ENCODE peak calls at places on chromosomes 3 and 15, in seven cellular contexts. U, H, A, X, T, K and D are unnamed samples.

GRCh38 chr15:101126618-101127502 is 125.0 kb downstream of the CHSY1 start:
- DNase-seq in K (no peak), X (peak; percentile 14), U (no peak), A (peak; percentile 48), T (no peak), H (no peak), D (peak; percentile 80)

GRCh38 chr15:52370010-52370409 is 74.4 kb upstream of the MYO5C start:
- DNase-seq in X (peak; percentile 78), A (peak; percentile 12), H (no peak), U (no peak), K (no peak), T (no peak), D (peak; percentile 61)

GRCh38 chr3:56645407-56645806 is 37.7 kb downstream of the TASOR start:
- DNase-seq in U (no peak), T (no peak), K (no peak), H (no peak), X (no peak), A (no peak), D (no peak)

GRCh38 chr15:82648257-82649103 is 1.3 kb upstream of the CPEB1 start:
- DNase-seq in K (peak; percentile 80), A (no peak), H (no peak), T (no peak), U (no peak), X (no peak), D (peak; percentile 33)

GRCh38 chr3:179425075-179425474 is 26.2 kb downstream of the GNB4 start:
- DNase-seq in K (no peak), X (no peak), T (no peak), H (no peak), U (no peak), A (no peak), D (no peak)

GRCh38 chr3:14925729-14926591 is 21.4 kb upstream of the NR2C2 start:
- DNase-seq in U (peak; percentile 71), H (peak; percentile 66), K (peak; percentile 89), T (peak; percentile 83), X (peak; percentile 80), A (peak; percentile 42), D (peak; percentile 72)

GRCh38 chr3:191136347-191136746 is 62.7 kb upstream of the OSTN start:
- DNase-seq in U (peak; percentile 29), A (peak; percentile 22), K (peak; percentile 61), H (peak; percentile 23), X (peak; percentile 68), T (no peak), D (peak; percentile 52)

GRCh38 chr3:180253283-180253682 is 216.5 kb upstream of the PEX5L start:
- DNase-seq in A (no peak), X (peak; percentile 45), U (no peak), T (no peak), K (no peak), H (no peak), D (no peak)

GRCh38 chr3:152554980-152555379 is 280.0 kb upstream of the P2RY1 start:
- DNase-seq in A (no peak), K (no peak), H (no peak), U (no peak), X (no peak), T (no peak), D (peak; percentile 73)

GRCh38 chr3:140292684-140293083 is 357.7 kb downstream of the CLSTN2 start:
- DNase-seq in A (no peak), X (peak; percentile 28), T (peak; percentile 17), H (no peak), U (no peak), K (no peak), D (peak; percentile 98)

GRCh38 chr3:115351193-115351592 is 204.1 kb upstream of the ZBTB20 start:
- DNase-seq in K (peak; percentile 24), T (no peak), A (no peak), X (no peak), H (no peak), U (no peak), D (no peak)

GRCh38 chr3:115348391-115348790 is 201.3 kb upstream of the ZBTB20 start:
- DNase-seq in K (no peak), T (no peak), H (no peak), A (no peak), X (no peak), U (no peak), D (no peak)

GRCh38 chr3:115350606-115351005 is 203.5 kb upstream of the ZBTB20 start:
- DNase-seq in K (no peak), A (no peak), X (no peak), U (no peak), T (no peak), H (no peak), D (no peak)

GRCh38 chr3:115348951-115349745 is 202.1 kb upstream of the ZBTB20 start:
- DNase-seq in X (no peak), U (no peak), T (no peak), K (no peak), A (no peak), H (no peak), D (no peak)

GRCh38 chr3:115347737-115348136 is 200.6 kb upstream of the ZBTB20 start:
- DNase-seq in X (no peak), K (peak; percentile 51), H (no peak), U (no peak), T (no peak), A (no peak), D (no peak)
- TF ChIP-seq EZH2phosphoT487 in X (no peak), K (no peak), H (no peak), U (no peak), T (no peak), A (no peak), D (no peak)

GRCh38 chr15:90167121-90167520 is 34.0 kb upstream of the SEMA4B start:
- DNase-seq in X (no peak), U (no peak), T (no peak), H (no peak), A (no peak), K (no peak), D (no peak)

GRCh38 chr15:90161946-90162345 is 39.2 kb upstream of the SEMA4B start:
- DNase-seq in A (peak; percentile 51), T (no peak), H (no peak), K (no peak), X (no peak), U (peak; percentile 21), D (no peak)

GRCh38 chr15:90165157-90165556 is 36.0 kb upstream of the SEMA4B start:
- DNase-seq in U (no peak), X (no peak), A (no peak), T (no peak), K (no peak), H (no peak), D (no peak)

GRCh38 chr15:90162956-90163355 is 38.2 kb upstream of the SEMA4B start:
- DNase-seq in A (no peak), X (no peak), T (no peak), H (no peak), U (no peak), K (no peak), D (no peak)

DNA sequence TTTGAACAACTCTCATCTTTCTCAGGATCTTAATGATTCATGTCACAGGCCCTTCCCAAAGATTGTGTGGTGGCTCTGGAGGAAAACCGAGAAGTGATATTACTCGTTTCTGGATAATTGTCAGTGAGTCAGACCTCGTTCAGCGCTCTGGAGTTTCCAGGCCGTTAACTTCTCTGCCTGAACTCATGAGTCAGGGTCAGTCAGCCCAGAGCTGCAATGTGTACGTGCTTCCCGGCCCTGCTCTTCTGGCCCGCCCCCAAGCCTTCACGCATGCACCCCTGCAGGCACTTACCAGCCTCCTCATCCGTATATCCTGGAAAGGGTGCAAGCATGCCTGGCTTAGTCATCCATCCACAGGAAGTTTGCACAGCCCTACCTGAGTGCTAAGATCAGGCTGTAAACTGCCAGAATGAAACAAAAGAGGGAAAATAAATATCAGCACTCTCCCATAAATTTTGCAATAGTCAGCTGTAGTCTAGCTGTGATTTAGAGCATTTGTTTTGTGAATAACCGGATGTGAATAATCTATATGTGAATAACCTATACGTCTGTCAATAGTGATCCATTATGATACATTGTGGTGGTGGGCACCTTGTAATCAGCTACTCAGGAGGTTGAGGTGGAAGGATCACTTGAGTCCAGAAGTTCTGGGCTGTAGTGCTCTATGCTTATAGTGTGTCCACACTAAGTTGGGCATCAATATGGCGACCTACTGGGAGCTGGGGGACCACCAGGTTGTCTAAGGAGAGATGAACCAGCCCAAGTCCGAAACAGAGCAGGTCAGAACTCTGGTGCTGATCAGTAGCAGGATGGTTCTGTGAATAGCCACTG is 35.3 kb upstream of the SEMA4B start:
- DNase-seq in T (peak; percentile 95), K (no peak), H (peak; percentile 98), U (no peak), X (peak; percentile 99), A (no peak), D (peak; percentile 99)
- H3K4me3 ChIP-seq in T (no peak overlapping the region), K (no peak overlapping the region), H (peak overlapping the region; percentile 32), U (no peak overlapping the region), X (no peak overlapping the region), A (no peak overlapping the region), D (peak overlapping the region; percentile 20)

GRCh38 chr15:90000175-90000923 is 775 bp upstream of the ZNF710 start:
- DNase-seq in U (peak; percentile 16), K (peak; percentile 48), A (no peak), H (no peak), T (peak; percentile 60), X (no peak), D (peak; percentile 66)

GRCh38 chr15:89999676-90000174 is 1.4 kb upstream of the ZNF710 start:
- DNase-seq in K (peak; percentile 90), X (peak; percentile 9), A (no peak), T (peak; percentile 67), U (no peak), H (no peak), D (peak; percentile 53)

GRCh38 chr15:89998141-89998661 is 2.9 kb upstream of the ZNF710 start:
- DNase-seq in H (peak; percentile 69), T (peak; percentile 69), U (no peak), A (no peak), K (no peak), X (peak; percentile 87), D (peak; percentile 81)

GRCh38 chr15:89997079-89997478 is 4.0 kb upstream of the ZNF710 start:
- DNase-seq in K (no peak), A (no peak), U (no peak), H (no peak), X (no peak), T (no peak), D (no peak)

GRCh38 chr15:89998923-89999675 is 2.0 kb upstream of the ZNF710 start:
- DNase-seq in X (no peak), U (no peak), T (no peak), K (no peak), H (no peak), A (no peak), D (no peak)
- TF ChIP-seq EZH2phosphoT487 in X (no peak), U (no peak), T (no peak), K (no peak), H (no peak), A (no peak), D (no peak)

GRCh38 chr3:171416061-171416460 is 44.1 kb downstream of the TNIK start:
- DNase-seq in K (no peak), T (no peak), H (no peak), U (no peak), A (no peak), X (no peak), D (no peak)

GRCh38 chr3:171416666-171417065 is 43.5 kb downstream of the TNIK start:
- DNase-seq in H (no peak), K (no peak), A (no peak), U (no peak), T (no peak), X (no peak), D (no peak)

GRCh38 chr3:171417137-171417536 is 43.1 kb downstream of the TNIK start:
- DNase-seq in T (no peak), U (no peak), A (no peak), X (no peak), K (no peak), H (no peak), D (no peak)

GRCh38 chr3:171419457-171419856 is 40.7 kb downstream of the TNIK start:
- DNase-seq in U (no peak), H (no peak), X (no peak), T (no peak), A (no peak), K (no peak), D (no peak)

GRCh38 chr3:171417813-171418212 is 42.4 kb downstream of the TNIK start:
- DNase-seq in H (no peak), K (no peak), A (no peak), U (no peak), X (peak; percentile 49), T (peak; percentile 47), D (peak; percentile 83)
- H3K4me3 ChIP-seq in H (no peak overlapping the region), K (no peak overlapping the region), A (no peak overlapping the region), U (no peak overlapping the region), X (no peak overlapping the region), T (no peak overlapping the region), D (no peak overlapping the region)